ENCODE peak calls at places on chromosome 16, in eight cellular contexts. N, X, P, D, J, Y, T and C are unnamed samples.

GRCh38 chr16:88712362-88712979 is 6.2 kb downstream of the CTU2 start:
- DNase-seq in N (no peak), X (no peak), P (no peak), D (no peak), J (no peak), Y (no peak), T (no peak), C (no peak)

GRCh38 chr16:11201498-11202259 is 54.3 kb downstream of the SOCS1 start:
- DNase-seq in N (peak; percentile 82), X (no peak), P (no peak), D (peak; percentile 90), J (peak; percentile 67), Y (no peak), T (no peak), C (no peak)

GRCh38 chr16:2977440-2977839 is 2.8 kb downstream of the PKMYT1 start:
- DNase-seq in N (no peak), X (peak; percentile 63), P (no peak), D (no peak), J (no peak), Y (no peak), T (no peak), C (no peak)

GRCh38 chr16:64397945-64398508 is 723.8 kb downstream of the CDH11 start:
- DNase-seq in N (peak; percentile 86), X (no peak), P (no peak), D (no peak), J (peak; percentile 85), Y (no peak), T (no peak), C (no peak)

GRCh38 chr16:57372372-57373116 is at the start of gene CX3CL1:
- DNase-seq in N (peak; percentile 50), X (peak; percentile 53), P (no peak), D (no peak), J (peak; percentile 64), Y (peak; percentile 69), T (peak; percentile 81), C (peak; percentile 69)

GRCh38 chr16:65733706-65734105 is 611.8 kb upstream of the CDH11 start:
- DNase-seq in N (no peak), X (no peak), P (no peak), D (no peak), J (no peak), Y (no peak), T (no peak), C (no peak)

GRCh38 chr16:70476272-70477020 is 22.1 kb downstream of the FCSK start:
- DNase-seq in N (peak; percentile 65), X (no peak), P (no peak), D (peak; percentile 92), J (peak; percentile 65), Y (no peak), T (no peak), C (no peak)

GRCh38 chr16:85002099-85002541 is 9.2 kb downstream of the ZDHHC7 start:
- DNase-seq in N (no peak), X (no peak), P (no peak), D (no peak), J (no peak), Y (no peak), T (no peak), C (no peak)

GRCh38 chr16:69563605-69564580 is 1.9 kb upstream of the NFAT5 start:
- DNase-seq in N (peak; percentile 17), X (no peak), P (no peak), D (peak; percentile 23), J (no peak), Y (no peak), T (no peak), C (peak; percentile 3)

GRCh38 chr16:27632267-27632666 is 82.3 kb downstream of the KATNIP start:
- DNase-seq in N (no peak), X (no peak), P (no peak), D (no peak), J (no peak), Y (no peak), T (no peak), C (no peak)

GRCh38 chr16:77888786-77889185 is 100.4 kb downstream of the VAT1L start:
- DNase-seq in N (no peak), X (no peak), P (no peak), D (no peak), J (no peak), Y (no peak), T (no peak), C (no peak)

GRCh38 chr16:2341456-2342447 is 1.2 kb upstream of the ABCA3 start:
- DNase-seq in N (no peak), X (no peak), P (no peak), D (no peak), J (no peak), Y (no peak), T (no peak), C (no peak)

GRCh38 chr16:21277927-21278706 is at the start of gene CRYM:
- DNase-seq in N (peak; percentile 26), X (peak; percentile 55), P (peak; percentile 37), D (peak; percentile 55), J (peak; percentile 43), Y (peak; percentile 72), T (peak; percentile 66), C (peak; percentile 65)

GRCh38 chr16:52408197-52408845 is 138.6 kb downstream of the TOX3 start:
- DNase-seq in N (no peak), X (no peak), P (no peak), D (no peak), J (no peak), Y (no peak), T (no peak), C (no peak)

GRCh38 chr16:10312784-10313724 is 72.8 kb upstream of the ATF7IP2 start:
- DNase-seq in N (no peak), X (no peak), P (no peak), D (no peak), J (no peak), Y (no peak), T (no peak), C (no peak)

GRCh38 chr16:14510939-14511797 is 118.9 kb downstream of the PARN start:
- DNase-seq in N (peak; percentile 57), X (no peak), P (no peak), D (peak; percentile 22), J (peak; percentile 72), Y (no peak), T (no peak), C (no peak)

GRCh38 chr16:85210423-85211169 is 98.3 kb upstream of the CIBAR2 start:
- DNase-seq in N (peak; percentile 82), X (no peak), P (no peak), D (peak; percentile 41), J (peak; percentile 78), Y (no peak), T (peak; percentile 13), C (no peak)

GRCh38 chr16:11665071-11665491 is 3.2 kb upstream of the SNN start:
- DNase-seq in N (no peak), X (no peak), P (no peak), D (no peak), J (no peak), Y (no peak), T (no peak), C (no peak)

DNA sequence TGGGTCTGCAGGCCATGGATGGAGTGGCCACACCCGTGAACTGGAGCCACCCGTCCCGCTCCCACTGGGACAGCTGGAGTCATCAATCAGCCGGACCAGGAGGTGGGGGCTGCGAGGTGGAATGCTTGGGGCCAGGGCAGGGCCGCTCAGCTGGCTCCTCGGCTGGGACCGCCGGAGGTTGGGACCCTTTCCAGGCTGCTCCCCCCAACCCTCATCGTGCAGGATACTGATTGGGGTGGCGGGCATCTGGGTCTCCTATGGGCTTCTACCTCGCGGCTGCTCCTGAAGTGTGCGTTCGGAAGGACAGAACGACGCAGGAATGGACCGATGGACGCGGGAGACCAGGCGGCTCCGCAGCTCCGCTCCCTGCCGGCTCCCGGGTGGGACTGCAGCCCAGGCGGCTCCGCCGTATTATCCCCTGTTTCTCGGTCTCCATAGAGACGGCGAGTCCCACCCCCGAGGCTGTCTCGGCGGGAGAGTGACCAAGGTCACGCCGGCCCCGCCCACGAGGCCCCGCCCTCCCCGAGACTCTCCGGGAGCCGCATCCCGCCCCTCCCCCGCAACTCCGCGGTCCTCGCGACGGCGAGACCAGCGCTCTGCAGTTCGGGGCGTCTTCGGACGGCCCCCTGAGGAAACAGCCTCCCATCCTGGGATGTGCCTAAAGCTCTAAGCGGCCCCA is at the start of gene TPPP3:
- DNase-seq in N (peak; percentile 73), X (peak; percentile 84), P (peak; percentile 68), D (peak; percentile 44), J (peak; percentile 85), Y (peak; percentile 87), T (peak; percentile 92), C (peak; percentile 82)
- TF ChIP-seq CTCF in N (peak; percentile 59), X (peak; percentile 15), P (no peak), D (peak; percentile 46), J (peak; percentile 75), Y (peak; percentile 65), T (peak; percentile 79), C (peak; percentile 73)

GRCh38 chr16:74700206-74701040 is at the start of gene MLKL:
- DNase-seq in N (peak; percentile 62), X (peak; percentile 72), P (no peak), D (peak; percentile 59), J (peak; percentile 60), Y (peak; percentile 44), T (peak; percentile 47), C (no peak)
- TF ChIP-seq CTCF in N (no peak), X (no peak), P (no peak), D (no peak), J (no peak), Y (no peak), T (no peak), C (no peak)

DNA sequence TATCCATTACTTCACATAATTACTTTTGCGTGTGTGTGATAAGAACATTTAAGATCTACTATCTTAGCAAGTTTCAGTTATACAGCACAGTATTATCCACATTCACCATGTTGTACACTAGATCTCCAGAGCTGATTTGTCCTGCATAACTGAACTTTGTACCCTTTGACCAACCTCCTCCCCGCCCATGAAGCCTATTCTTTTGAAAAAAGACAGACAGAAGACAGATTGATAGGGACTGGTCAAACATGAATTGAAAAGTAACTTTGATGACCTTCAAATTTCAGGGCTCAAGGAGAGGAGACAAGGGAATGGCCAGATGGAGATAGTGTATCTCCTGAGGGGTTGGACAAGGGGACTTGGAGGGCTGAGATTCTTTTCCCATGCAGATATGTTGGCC is 96.3 kb downstream of the CMC2 start:
- DNase-seq in N (no peak), X (no peak), P (no peak), D (no peak), J (no peak), Y (no peak), T (no peak), C (no peak)
- TF ChIP-seq CTCF in N (no peak), X (no peak), P (no peak), D (no peak), J (no peak), Y (no peak), T (no peak), C (no peak)

GRCh38 chr16:13436641-13437423 is 483.1 kb upstream of the ERCC4 start:
- DNase-seq in N (no peak), X (no peak), P (no peak), D (no peak), J (no peak), Y (no peak), T (no peak), C (no peak)

GRCh38 chr16:13438064-13438463 is 481.9 kb upstream of the ERCC4 start:
- DNase-seq in N (no peak), X (no peak), P (no peak), D (no peak), J (no peak), Y (no peak), T (no peak), C (no peak)

GRCh38 chr16:13439766-13440165 is 480.2 kb upstream of the ERCC4 start:
- DNase-seq in N (no peak), X (no peak), P (no peak), D (no peak), J (no peak), Y (no peak), T (no peak), C (no peak)

GRCh38 chr16:13435415-13435814 is 484.5 kb upstream of the ERCC4 start:
- DNase-seq in N (no peak), X (no peak), P (no peak), D (no peak), J (no peak), Y (no peak), T (no peak), C (no peak)

GRCh38 chr16:13435873-13436474 is 484.0 kb upstream of the ERCC4 start:
- DNase-seq in N (no peak), X (no peak), P (no peak), D (no peak), J (no peak), Y (no peak), T (no peak), C (no peak)
- TF ChIP-seq CTCF in N (no peak), X (no peak), P (no peak), D (no peak), J (no peak), Y (no peak), T (no peak), C (no peak)